ENCODE peak calls at places on chromosomes 4 and X, in nine cellular contexts. W, O, G, V, E, Y, N, Q and P are unnamed samples.

GRCh38 chr4:124708517-124709300 is 3.8 kb downstream of the ANKRD50 start:
- DNase-seq in Y (no peak), N (no peak), E (no peak), W (no peak), O (no peak), G (no peak), Q (no peak), V (no peak), P (no peak)

GRCh38 chr4:158670975-158671664 is 567 bp downstream of the C4orf46 start:
- DNase-seq in V (peak; percentile 92), N (peak; percentile 66), E (peak; percentile 81), G (peak; percentile 42), O (peak; percentile 71), W (peak; percentile 31), Y (peak; percentile 79), Q (peak; percentile 88), P (peak; percentile 71)

GRCh38 chr4:15913631-15913970 is 24.9 kb downstream of the FGFBP1 start:
- DNase-seq in W (peak; percentile 98), Y (no peak), E (no peak), G (peak; percentile 72), N (no peak), O (no peak), Q (peak; percentile 50), V (no peak), P (no peak)

GRCh38 chrX:123731987-123732678 is 719 bp downstream of the THOC2 start:
- DNase-seq in W (no peak), O (peak; percentile 8), V (peak; percentile 23), Y (no peak), N (peak; percentile 21), Q (peak; percentile 28), E (no peak), G (peak; percentile 21), P (peak; percentile 48)

GRCh38 chr4:135917016-135917415 is 1615.3 kb downstream of the PCDH18 start:
- DNase-seq in N (no peak), Q (no peak), Y (no peak), V (no peak), G (no peak), O (no peak), E (no peak), W (no peak), P (no peak)

GRCh38 chr4:1604706-1605205 is 79.4 kb downstream of the FAM53A start:
- DNase-seq in V (no peak), Y (peak; percentile 49), N (peak; percentile 72), O (peak; percentile 36), W (no peak), G (no peak), Q (no peak), E (peak; percentile 26), P (no peak)

GRCh38 chrX:125422986-125423385 is 103.3 kb downstream of the TEX13C start:
- DNase-seq in V (no peak), N (no peak), O (no peak), Q (no peak), G (no peak), Y (no peak), W (no peak), E (no peak), P (no peak)

GRCh38 chrX:107565005-107565404 is 63.3 kb upstream of the PRPS1 start:
- DNase-seq in N (no peak), Q (no peak), W (no peak), Y (no peak), V (no peak), O (no peak), G (no peak), E (no peak), P (no peak)

GRCh38 chr4:5912614-5913019 is 19.7 kb upstream of the CRMP1 start:
- DNase-seq in Y (peak; percentile 68), O (no peak), W (no peak), N (no peak), V (no peak), Q (no peak), E (no peak), G (no peak), P (no peak)

GRCh38 chrX:123217077-123217476 is 33.0 kb downstream of the GRIA3 start:
- DNase-seq in O (no peak), Y (no peak), N (no peak), G (no peak), V (no peak), W (peak; percentile 4), Q (no peak), E (peak; percentile 34), P (no peak)

GRCh38 chr4:141350122-141350904 is 129.6 kb downstream of the ZNF330 start:
- DNase-seq in Q (peak; percentile 57), G (peak; percentile 92), E (no peak), W (peak; percentile 93), O (no peak), V (no peak), N (no peak), Y (peak; percentile 3), P (no peak)

GRCh38 chr4:68373513-68373912 is 23.6 kb upstream of the YTHDC1 start:
- DNase-seq in W (no peak), N (peak; percentile 73), V (peak; percentile 92), Y (no peak), O (peak; percentile 74), Q (peak; percentile 92), E (peak; percentile 86), G (no peak), P (peak; percentile 66)

GRCh38 chr4:173531085-173531965 is 1.3 kb upstream of the HAND2 start:
- DNase-seq in W (no peak), O (no peak), V (peak; percentile 47), N (no peak), Y (no peak), G (no peak), E (peak; percentile 82), Q (peak; percentile 45), P (no peak)

GRCh38 chr4:113145519-113146291 is 96.3 kb downstream of the ANK2 start:
- DNase-seq in G (no peak), Y (peak; percentile 35), N (no peak), W (no peak), E (peak; percentile 38), V (peak; percentile 64), Q (peak; percentile 76), O (no peak), P (no peak)

GRCh38 chr4:10879411-10880110 is 195.0 kb upstream of the CLNK start:
- DNase-seq in E (no peak), N (no peak), O (no peak), Y (no peak), G (no peak), V (no peak), Q (no peak), W (no peak), P (no peak)

GRCh38 chrX:70908541-70908940 is at the start of gene TEX11:
- DNase-seq in N (no peak), O (no peak), W (no peak), G (no peak), Y (peak; percentile 8), V (no peak), E (no peak), Q (peak; percentile 54), P (no peak)

GRCh38 chr4:52568351-52568750 is 90.8 kb downstream of the USP46 start:
- DNase-seq in W (no peak), Y (no peak), E (no peak), G (no peak), Q (no peak), O (no peak), V (peak; percentile 56), N (no peak), P (no peak)

GRCh38 chr4:23268072-23268771 is 575.5 kb downstream of the GBA3 start:
- DNase-seq in G (no peak), E (no peak), V (no peak), N (no peak), Y (peak; percentile 36), W (peak; percentile 41), O (no peak), Q (no peak), P (no peak)

GRCh38 chr4:88275949-88276515 is 8.3 kb downstream of the PPM1K start:
- DNase-seq in E (no peak), V (no peak), W (no peak), Y (no peak), N (no peak), Q (no peak), O (no peak), G (no peak), P (no peak)

GRCh38 chr4:19675172-19675811 is 576.4 kb upstream of the SLIT2 start:
- DNase-seq in E (no peak), O (no peak), G (no peak), Q (no peak), N (no peak), V (no peak), W (no peak), Y (no peak), P (no peak)

GRCh38 chrX:42714981-42715688 is 62.8 kb downstream of the PPP1R2C start:
- DNase-seq in Y (peak; percentile 19), V (peak; percentile 85), N (peak; percentile 40), O (peak; percentile 51), E (peak; percentile 39), G (peak; percentile 36), W (no peak), Q (peak; percentile 79), P (peak; percentile 61)

GRCh38 chrX:65596270-65596669 is 61.7 kb upstream of the LAS1L start:
- DNase-seq in O (peak; percentile 60), E (no peak), V (no peak), Q (peak; percentile 50), N (peak; percentile 73), W (no peak), Y (no peak), G (no peak), P (no peak)

GRCh38 chrX:130592204-130592603 is 190.4 kb downstream of the RBMX2 start:
- DNase-seq in V (no peak), W (no peak), Q (no peak), O (no peak), G (no peak), Y (no peak), N (no peak), E (no peak), P (no peak)

GRCh38 chr4:7464259-7464655 is 29.5 kb upstream of the PSAPL1 start:
- DNase-seq in O (no peak), W (no peak), G (no peak), N (no peak), V (peak; percentile 32), Y (no peak), Q (no peak), E (no peak), P (no peak)